ENCODE peak calls at places on chromosomes 12 and 14, in ten cellular contexts. Y is adrenal gland, T is endothelial cell of umbilical vein, Z is transverse colon, C is ovary, O is tibial nerve, Q is right lobe of liver, G is A549, P is Peyer's patch, H is IMR-90. N is an unnamed sample.

GRCh38 chr14:33932526-33933292 is 18.2 kb downstream of the EGLN3 start:
- DNase-seq in O (no peak), C (no peak), Q (no peak), T (no peak), G (no peak), Y (no peak), H (no peak), P (no peak), Z (no peak), N (no peak)

GRCh38 chr12:46359667-46360280 is 12.8 kb downstream of the SLC38A2 start:
- DNase-seq in Z (no peak), T (no peak), O (no peak), G (no peak), Y (no peak), Q (no peak), C (no peak), H (no peak), P (no peak), N (no peak)

GRCh38 chr14:45811155-45811554 is 558.2 kb upstream of the MIS18BP1 start:
- DNase-seq in C (no peak), G (no peak), Y (no peak), T (no peak), O (no peak), Q (no peak), P (no peak), H (no peak), Z (no peak), N (no peak)

GRCh38 chr12:92502417-92503028 is 200.3 kb upstream of the PLEKHG7 start:
- DNase-seq in O (peak; percentile 37), G (peak; percentile 35), H (no peak), C (no peak), Z (no peak), T (no peak), P (no peak), Q (no peak), Y (no peak), N (no peak)

GRCh38 chr14:36663404-36664321 is 2.0 kb downstream of the PAX9 start:
- DNase-seq in G (no peak), C (no peak), T (no peak), Q (no peak), H (no peak), P (no peak), O (no peak), Z (no peak), Y (no peak), N (no peak)

GRCh38 chr14:34713681-34714319 is 593 bp downstream of the CFL2 start:
- DNase-seq in O (peak; percentile 51), T (peak; percentile 70), H (peak; percentile 84), C (no peak), Y (peak; percentile 55), P (no peak), G (peak; percentile 51), Q (peak; percentile 49), Z (peak; percentile 37), N (no peak)

GRCh38 chr12:12804432-12804886 is 8.7 kb upstream of the DDX47 start:
- DNase-seq in O (no peak), Q (no peak), G (peak; percentile 88), H (peak; percentile 95), Z (no peak), P (no peak), C (no peak), Y (no peak), T (peak; percentile 68), N (no peak)

GRCh38 chr14:60222820-60223219 is 26.2 kb upstream of the PPM1A start:
- DNase-seq in O (no peak), Q (peak; percentile 70), P (no peak), G (no peak), H (no peak), T (no peak), C (no peak), Z (no peak), Y (no peak), N (no peak)

GRCh38 chr14:101781240-101782061 is 19.9 kb downstream of the PPP2R5C start:
- DNase-seq in C (no peak), Z (no peak), Y (no peak), P (no peak), H (no peak), Q (no peak), O (no peak), G (no peak), T (no peak), N (no peak)

GRCh38 chr12:93427779-93428564 is 13.8 kb downstream of the UBE2N start:
- DNase-seq in G (no peak), C (no peak), O (no peak), Q (no peak), H (peak; percentile 80), T (no peak), Y (no peak), P (no peak), Z (no peak), N (no peak)

GRCh38 chr12:125533434-125534029 is 468.3 kb downstream of the AACS start:
- DNase-seq in P (no peak), H (no peak), C (no peak), O (peak; percentile 15), Y (peak; percentile 24), G (peak; percentile 33), T (no peak), Q (peak; percentile 58), Z (peak; percentile 25), N (no peak)

DNA sequence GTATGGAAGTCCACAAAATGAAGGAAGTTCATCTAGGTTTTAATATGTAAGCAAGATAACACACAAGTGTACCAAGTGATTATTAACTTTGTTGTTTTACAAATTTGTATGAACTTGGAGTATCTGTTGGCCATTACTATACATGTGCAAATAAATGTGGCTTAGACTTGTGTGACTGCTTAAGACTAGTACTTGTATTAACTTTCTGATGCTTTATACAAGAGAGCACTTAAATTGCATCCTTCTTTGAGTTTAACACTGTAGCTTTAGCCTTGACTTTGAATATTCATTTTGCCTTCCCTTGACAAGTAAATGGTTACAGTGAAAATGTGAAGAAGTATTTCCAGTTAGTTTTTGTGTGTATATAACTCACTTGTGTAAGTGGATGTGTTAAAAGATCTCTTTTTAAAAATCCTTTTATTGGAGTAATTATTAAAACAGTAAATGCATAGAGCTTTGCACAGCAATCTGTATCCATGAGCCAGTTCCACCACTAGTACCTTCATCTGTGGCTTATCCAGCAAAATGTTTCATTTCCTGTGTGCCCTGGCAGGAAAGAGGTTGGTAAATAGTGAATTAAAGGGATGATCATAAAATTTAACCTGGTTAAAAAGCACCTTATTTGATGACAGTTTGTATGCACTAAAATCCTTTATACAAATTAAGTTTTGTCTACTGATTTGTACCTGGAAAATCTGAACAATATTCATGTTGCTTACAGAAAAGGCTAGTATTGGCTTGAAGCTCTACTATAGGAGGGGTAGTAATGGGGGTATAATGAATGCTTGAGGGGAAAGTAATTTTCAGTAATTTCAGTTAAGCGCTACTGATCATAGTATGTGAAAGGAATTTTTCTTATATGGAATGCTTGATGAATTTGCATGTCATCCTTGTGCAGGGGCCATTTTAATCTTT is 8.0 kb downstream of the PNN start:
- DNase-seq in T (no peak), Y (no peak), H (no peak), O (no peak), Q (no peak), C (no peak), P (no peak), G (no peak), Z (no peak), N (no peak)
- TF ChIP-seq POLR2A in T (no peak), Y (no peak), H (no peak), O (no peak), Q (no peak), C (no peak), P (no peak), G (no peak), Z (no peak), N (no peak)

DNA sequence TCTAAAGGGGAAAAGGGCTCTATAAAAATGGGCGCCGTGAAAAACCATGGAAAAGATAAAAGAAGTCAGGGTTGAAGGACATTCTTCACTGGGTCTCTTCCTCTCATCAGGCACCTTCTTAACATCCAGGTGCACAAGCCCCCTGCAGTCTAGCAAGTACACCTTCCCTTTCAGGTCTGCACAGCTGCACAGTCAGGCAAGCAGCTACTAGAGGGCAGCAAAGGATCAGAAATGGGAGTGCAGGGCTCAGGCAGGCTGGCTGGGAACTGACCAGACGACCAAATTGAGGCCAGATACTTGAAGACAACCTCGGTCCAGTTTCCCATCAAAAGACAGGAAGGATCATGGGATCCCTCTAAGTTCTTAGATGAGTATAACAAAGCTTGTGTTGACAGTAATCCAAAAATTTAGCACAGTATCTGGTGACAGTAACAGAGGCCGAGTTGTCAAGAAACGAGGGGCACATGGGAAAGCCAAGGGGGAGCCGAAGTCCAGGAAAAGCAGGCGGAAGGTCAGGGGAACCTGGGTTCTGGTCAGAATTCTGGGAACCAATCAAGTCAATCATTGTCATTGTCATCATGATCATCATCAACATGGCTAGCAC is 10.1 kb upstream of the GRIP1 start:
- DNase-seq in Z (peak; percentile 22), C (peak; percentile 16), Y (peak; percentile 39), H (peak; percentile 1), G (peak; percentile 71), P (no peak), Q (peak; percentile 31), T (peak; percentile 20), O (no peak), N (no peak)
- TF ChIP-seq CTCF in Z (peak; percentile 22), C (peak; percentile 17), Y (peak; percentile 19), H (peak; percentile 27), G (peak; percentile 55), P (peak; percentile 38), Q (peak; percentile 56), T (peak; percentile 37), O (no peak), N (peak; percentile 50)

GRCh38 chr14:52268191-52269061 is 928 bp downstream of the PTGDR start:
- DNase-seq in C (no peak), Z (no peak), H (peak; percentile 13), G (no peak), O (no peak), Y (no peak), Q (no peak), T (no peak), P (peak; percentile 50), N (peak; percentile 84)
- H3K27ac ChIP-seq in C (no peak overlapping the region), Z (peak overlapping the region; percentile 81), H (no peak overlapping the region), G (no peak overlapping the region), O (peak overlapping the region; percentile 15), Y (no peak overlapping the region), Q (no peak overlapping the region), T (no peak overlapping the region), P (no peak overlapping the region), N (peak overlapping the region; percentile 79)

GRCh38 chr14:69610859-69611263 is 535 bp upstream of the SUSD6 start:
- DNase-seq in C (no peak), O (no peak), P (no peak), H (no peak), Y (peak; percentile 56), G (no peak), Z (no peak), Q (no peak), T (no peak), N (no peak)

GRCh38 chr14:69610020-69610858 is 1.2 kb upstream of the SUSD6 start:
- DNase-seq in C (no peak), T (no peak), H (no peak), O (peak; percentile 16), P (peak; percentile 67), Z (no peak), Q (no peak), G (no peak), Y (no peak), N (no peak)

GRCh38 chr14:69612014-69612758 is 790 bp downstream of the SUSD6 start:
- DNase-seq in C (peak; percentile 21), G (no peak), Y (peak; percentile 44), O (peak; percentile 13), H (peak; percentile 23), Z (peak; percentile 50), Q (peak; percentile 44), P (peak; percentile 68), T (peak; percentile 51), N (peak; percentile 91)

GRCh38 chr14:69612759-69613145 is 1.4 kb downstream of the SUSD6 start:
- DNase-seq in P (no peak), Y (no peak), H (no peak), O (no peak), T (no peak), Z (no peak), C (no peak), Q (no peak), G (no peak), N (no peak)

GRCh38 chr14:69611264-69612013 is at the start of gene SUSD6:
- DNase-seq in G (peak; percentile 86), Q (peak; percentile 95), Z (peak; percentile 94), Y (peak; percentile 93), T (peak; percentile 85), O (peak; percentile 79), P (peak; percentile 96), C (peak; percentile 88), H (peak; percentile 85), N (peak; percentile 98)
- TF ChIP-seq POLR2A in G (peak; percentile 35), Q (peak; percentile 85), Z (peak; percentile 76), Y (peak; percentile 85), T (peak; percentile 14), O (peak; percentile 34), P (peak; percentile 81), C (peak; percentile 39), H (peak; percentile 86), N (no peak)

N was measured in spleen.